ENCODE peak calls at places on chromosomes 6 and 20, in five cellular contexts. A is lower lobe of right lung, P is cardiac muscle cell, K is OCI-LY7, I is mammary epithelial cell. F is an unnamed sample.

GRCh38 chr6:129785081-129785755 is 75.2 kb upstream of the ARHGAP18 start:
- DNase-seq in A (no peak), P (no peak), I (no peak), K (no peak), F (no peak)

GRCh38 chr20:47013606-47014005 is 119.0 kb downstream of the EYA2 start:
- DNase-seq in A (no peak), P (no peak), I (no peak), K (no peak), F (no peak)

GRCh38 chr6:128017288-128017687 is 116.4 kb upstream of the THEMIS start:
- DNase-seq in P (no peak), A (no peak), I (no peak), K (no peak), F (no peak)

GRCh38 chr20:50992336-50992732 is 30.6 kb downstream of the KCNG1 start:
- DNase-seq in K (peak), I (peak), P (no peak), A (no peak), F (peak)

GRCh38 chr6:22250486-22250885 is 46.4 kb downstream of the PRL start:
- DNase-seq in P (no peak), I (no peak), A (no peak), K (no peak), F (no peak)

GRCh38 chr6:166484863-166485262 is 101.6 kb downstream of the RAMACL start:
- DNase-seq in A (no peak), P (no peak), K (no peak), I (no peak), F (no peak)

GRCh38 chr20:667351-668034 is 8.1 kb downstream of the SCRT2 start:
- DNase-seq in P (peak), I (no peak), K (peak), A (peak), F (peak)

GRCh38 chr6:40535105-40535783 is 51.9 kb downstream of the LRFN2 start:
- DNase-seq in I (no peak), A (no peak), K (no peak), P (no peak), F (no peak)

GRCh38 chr20:53981752-53982437 is 88.5 kb downstream of the BCAS1 start:
- DNase-seq in A (no peak), P (no peak), K (no peak), I (peak), F (no peak)

GRCh38 chr6:108260126-108260808 is 573 bp downstream of the SNX3 start:
- DNase-seq in K (peak), I (peak), P (peak), A (peak), F (peak)

GRCh38 chr20:57896017-57896416 is 186.2 kb upstream of the PMEPA1 start:
- DNase-seq in A (no peak), I (no peak), K (no peak), P (no peak), F (no peak)

GRCh38 chr6:610882-611281 is 46.0 kb downstream of the HUS1B start:
- DNase-seq in K (no peak), A (no peak), I (no peak), P (no peak), F (no peak)

GRCh38 chr20:53735536-53736050 is 142.0 kb upstream of the ZNF217 start:
- DNase-seq in I (peak), A (no peak), P (peak), K (no peak), F (peak)

GRCh38 chr20:48364688-48365421 is 462.9 kb downstream of the PREX1 start:
- DNase-seq in I (no peak), K (peak), A (no peak), P (no peak), F (no peak)

GRCh38 chr20:35145141-35145564 is 2.0 kb downstream of the EDEM2 start:
- DNase-seq in A (no peak), I (peak), P (peak), K (peak), F (peak)

GRCh38 chr6:170114956-170115855 is 175.7 kb downstream of the DLL1 start:
- DNase-seq in P (no peak), K (no peak), I (no peak), A (peak), F (no peak)

GRCh38 chr6:155534678-155535077 is 79.0 kb upstream of the NOX3 start:
- DNase-seq in P (no peak), I (no peak), K (no peak), A (no peak), F (no peak)

GRCh38 chr6:15501806-15502450 is 160.9 kb downstream of the DTNBP1 start:
- DNase-seq in I (no peak), K (no peak), P (no peak), A (no peak), F (no peak)

GRCh38 chr6:854405-855073 is 161.6 kb upstream of the EXOC2 start:
- DNase-seq in K (no peak), I (no peak), A (no peak), P (no peak), F (no peak)

GRCh38 chr6:35602133-35602946 is 86.4 kb downstream of the FKBP5 start:
- DNase-seq in K (no peak), P (peak), A (no peak), I (peak), F (peak)

GRCh38 chr6:158557927-158558326 is 2.0 kb upstream of the TMEM181 start:
- DNase-seq in P (no peak), K (no peak), A (no peak), I (no peak), F (no peak)

GRCh38 chr6:119351005-119351394 is 1.4 kb upstream of the MAN1A1 start:
- DNase-seq in I (peak), A (no peak), K (peak), P (no peak), F (peak)

GRCh38 chr6:1839315-1839714 is 229.6 kb downstream of the FOXC1 start:
- DNase-seq in K (no peak), I (no peak), A (no peak), P (no peak), F (no peak)

GRCh38 chr20:57475388-57476072 is 49.4 kb downstream of the CTCFL start:
- DNase-seq in A (no peak), I (no peak), P (no peak), K (peak), F (no peak)

GRCh38 chr6:119142637-119143036 is 64.2 kb upstream of the FAM184A start:
- DNase-seq in I (no peak), A (no peak), K (no peak), P (no peak), F (no peak)

GRCh38 chr6:118391086-118391485 is 157.0 kb upstream of the PLN start:
- DNase-seq in P (no peak), A (no peak), K (no peak), I (no peak), F (no peak)

GRCh38 chr6:106250997-106251396 is 74.6 kb downstream of the ATG5 start:
- DNase-seq in K (no peak), P (no peak), I (no peak), A (peak), F (no peak)

GRCh38 chr6:3061501-3061941 is 6.8 kb upstream of the RIPK1 start:
- DNase-seq in I (peak), A (no peak), P (no peak), K (peak), F (peak)

GRCh38 chr6:22381810-22382512 is 85.1 kb upstream of the PRL start:
- DNase-seq in K (no peak), A (no peak), I (no peak), P (no peak), F (no peak)

GRCh38 chr6:46637145-46637544 is 15.5 kb downstream of the CYP39A1 start:
- DNase-seq in A (no peak), P (no peak), K (peak), I (peak), F (peak)

GRCh38 chr6:79872986-79873385 is 74.4 kb downstream of the ELOVL4 start:
- DNase-seq in A (no peak), I (peak), P (no peak), K (no peak), F (peak)

GRCh38 chr6:74277749-74278148 is 581.7 kb downstream of the CD109 start:
- DNase-seq in P (peak), K (no peak), A (no peak), I (peak), F (no peak)

GRCh38 chr6:6851059-6851658 is 256.6 kb upstream of the RREB1 start:
- DNase-seq in K (peak), I (peak), P (no peak), A (peak), F (peak)

GRCh38 chr6:30683980-30684338 is 2.5 kb downstream of the PPP1R18 start:
- DNase-seq in A (no peak), I (peak), P (no peak), K (no peak), F (no peak)

GRCh38 chr6:33862536-33862935 is 58.7 kb upstream of the MLN start:
- DNase-seq in A (no peak), K (no peak), I (no peak), P (no peak), F (no peak)

GRCh38 chr6:42140051-42140450 is 2.4 kb downstream of the C6orf132 start:
- DNase-seq in A (peak), K (no peak), P (no peak), I (peak), F (peak)

GRCh38 chr6:42138630-42139619 is 3.5 kb downstream of the C6orf132 start:
- DNase-seq in K (no peak), A (no peak), P (no peak), I (no peak), F (no peak)

GRCh38 chr6:42141603-42142117 is 760 bp downstream of the C6orf132 start:
- DNase-seq in P (no peak), I (peak), A (no peak), K (no peak), F (no peak)

GRCh38 chr6:42140756-42141602 is 1.4 kb downstream of the C6orf132 start:
- DNase-seq in K (no peak), A (no peak), P (no peak), I (peak), F (peak)

DNA sequence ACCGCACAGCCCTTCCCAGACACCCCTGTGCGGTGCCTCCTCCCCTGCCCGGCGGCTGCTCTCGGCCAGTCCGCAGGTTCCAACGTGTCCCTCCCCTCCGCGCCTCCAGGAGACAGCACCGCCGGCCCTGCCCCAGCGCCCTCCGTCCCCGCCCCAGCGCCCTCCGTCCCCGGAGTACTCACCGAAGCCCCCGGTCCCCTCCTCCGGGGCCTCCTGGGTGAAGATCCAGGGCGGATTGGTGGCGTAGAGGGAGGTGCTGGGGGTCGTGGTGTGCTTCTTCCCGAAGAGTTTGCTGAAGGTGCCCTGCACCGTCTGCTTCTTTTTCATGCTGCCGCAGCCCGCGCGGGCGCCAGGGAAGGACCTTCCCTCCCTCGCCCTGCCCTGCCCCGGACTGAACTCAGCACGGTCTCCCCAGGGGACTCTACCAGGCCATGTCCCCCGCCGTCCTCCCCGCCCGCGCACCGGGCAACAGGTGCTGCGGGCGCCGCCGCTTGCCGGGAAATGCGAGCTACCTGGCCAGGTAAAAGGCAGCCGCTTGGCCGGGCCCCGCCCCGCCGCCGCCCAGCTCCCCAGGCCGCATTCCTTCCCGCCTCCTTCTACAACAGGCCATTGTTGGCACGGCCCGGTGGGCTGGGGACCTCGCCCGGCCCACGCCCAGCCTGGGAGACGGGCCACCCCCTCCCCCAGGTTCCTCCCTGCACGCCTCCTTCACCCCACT is at the start of gene C6orf132:
- DNase-seq in A (peak), P (peak), K (no peak), I (peak), F (peak)
- TF ChIP-seq CTCF in A (peak), P (no peak), K (no peak), I (no peak), F (no peak)

DNA sequence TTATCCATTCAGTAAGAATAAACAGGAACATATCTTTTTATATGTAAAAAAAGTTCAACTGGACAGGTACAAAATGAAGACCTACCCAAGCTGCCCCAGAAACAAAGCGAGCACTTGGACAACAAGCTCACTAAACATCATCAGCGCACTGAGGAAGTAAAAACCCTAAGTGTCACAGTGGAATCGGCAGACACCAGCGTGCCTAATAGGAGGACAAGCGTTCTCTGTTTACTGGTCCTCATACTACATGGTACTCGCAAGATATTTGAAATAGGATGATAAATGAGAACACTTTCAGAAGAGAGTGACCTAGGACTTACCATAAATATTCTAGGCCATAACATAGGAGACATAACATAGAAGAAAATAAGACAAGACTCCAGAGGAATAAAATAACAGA is 18.2 kb downstream of the MAP7 start:
- DNase-seq in A (no peak), P (no peak), K (no peak), I (no peak), F (no peak)
- H3K27ac ChIP-seq in A (no peak), P (no peak), K (no peak), I (no peak), F (no peak)

GRCh38 chr20:33576432-33576883 is 85.7 kb upstream of the C20orf144 start:
- DNase-seq in P (no peak), A (no peak), I (no peak), K (peak), F (no peak)
- TF ChIP-seq CTCF in P (peak), A (no peak), I (no peak), K (peak), F (no peak)

GRCh38 chr20:10622657-10623418 is 51.0 kb downstream of the JAG1 start:
- DNase-seq in A (no peak), I (peak), K (no peak), P (no peak), F (no peak)
- H3K27ac ChIP-seq in A (peak), I (no peak), K (no peak), P (no peak), F (peak)

GRCh38 chr20:4470375-4470774 is 251.3 kb upstream of the PRND start:
- DNase-seq in I (no peak), A (no peak), P (no peak), K (no peak), F (no peak)
- TF ChIP-seq CTCF in I (no peak), A (no peak), P (no peak), K (no peak), F (no peak)

GRCh38 chr6:54681987-54682386 is 164.6 kb upstream of the FAM83B start:
- DNase-seq in K (no peak), P (no peak), A (no peak), I (peak), F (no peak)
- H3K27ac ChIP-seq in K (no peak), P (no peak), A (no peak), I (no peak), F (no peak)

DNA sequence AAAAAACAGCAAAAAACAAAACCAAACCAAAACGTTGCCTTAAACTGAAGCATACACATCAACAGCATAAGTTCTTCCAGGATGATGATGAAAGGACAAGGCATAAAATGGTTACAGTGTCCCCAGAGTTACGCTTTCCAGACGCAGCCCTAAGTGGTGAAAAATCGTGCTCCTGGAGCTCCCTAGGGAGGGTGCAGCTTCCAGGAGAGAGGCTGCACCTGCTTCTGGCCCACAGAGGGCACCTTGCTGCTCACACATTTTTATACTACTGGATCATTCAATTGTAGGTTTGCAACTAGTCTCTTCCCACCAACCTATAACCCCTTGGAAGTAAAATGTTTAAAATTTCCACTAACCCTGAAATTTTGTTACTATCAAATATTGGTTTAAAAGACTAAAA is 115.0 kb downstream of the PRKN start:
- DNase-seq in P (peak), K (no peak), A (no peak), I (no peak), F (no peak)
- TF ChIP-seq CTCF in P (no peak), K (no peak), A (no peak), I (no peak), F (no peak)